ENCODE peak calls at places on chromosomes 16 and 17, in ten cellular contexts. One of them, this sample, is unnamed.

GRCh38 chr17:45436161-45436560 is 3.5 kb upstream of the ARHGAP27 start:
- DNase-seq in Peyer's patch: no peak
- DNase-seq in mesendoderm: peak
- DNase-seq in left ventricle myocardium inferior: no peak
- DNase-seq in CD8-positive, alpha-beta T cell: no peak
- DNase-seq in esophagus muscularis mucosa: no peak
- DNase-seq in IMR-90: no peak
- DNase-seq in thoracic aorta: no peak
- DNase-seq in adrenal gland: no peak
- DNase-seq in uterus: no peak
- DNase-seq in this sample: no peak

GRCh38 chr16:56688762-56689161 is 6.5 kb downstream of the MT1X start:
- DNase-seq in adrenal gland: no peak
- DNase-seq in uterus: no peak
- DNase-seq in mesendoderm: no peak
- DNase-seq in Peyer's patch: no peak
- DNase-seq in thoracic aorta: no peak
- DNase-seq in CD8-positive, alpha-beta T cell: no peak
- DNase-seq in left ventricle myocardium inferior: no peak
- DNase-seq in esophagus muscularis mucosa: no peak
- DNase-seq in IMR-90: no peak
- DNase-seq in this sample: no peak

GRCh38 chr17:82528484-82529265 is 9.1 kb downstream of the FOXK2 start:
- DNase-seq in uterus: peak
- DNase-seq in adrenal gland: peak
- DNase-seq in mesendoderm: no peak
- DNase-seq in thoracic aorta: peak
- DNase-seq in Peyer's patch: peak
- DNase-seq in CD8-positive, alpha-beta T cell: no peak
- DNase-seq in IMR-90: peak
- DNase-seq in esophagus muscularis mucosa: no peak
- DNase-seq in left ventricle myocardium inferior: peak
- DNase-seq in this sample: no peak

GRCh38 chr17:41418116-41418860 is 6.1 kb downstream of the KRT37 start:
- DNase-seq in adrenal gland: no peak
- DNase-seq in Peyer's patch: no peak
- DNase-seq in esophagus muscularis mucosa: no peak
- DNase-seq in mesendoderm: no peak
- DNase-seq in IMR-90: no peak
- DNase-seq in uterus: no peak
- DNase-seq in thoracic aorta: no peak
- DNase-seq in left ventricle myocardium inferior: no peak
- DNase-seq in CD8-positive, alpha-beta T cell: no peak
- DNase-seq in this sample: no peak

GRCh38 chr17:27533874-27534815 is 77.9 kb downstream of the KSR1 start:
- DNase-seq in mesendoderm: peak
- DNase-seq in left ventricle myocardium inferior: no peak
- DNase-seq in thoracic aorta: no peak
- DNase-seq in Peyer's patch: no peak
- DNase-seq in IMR-90: peak
- DNase-seq in adrenal gland: no peak
- DNase-seq in uterus: no peak
- DNase-seq in esophagus muscularis mucosa: no peak
- DNase-seq in CD8-positive, alpha-beta T cell: no peak
- DNase-seq in this sample: no peak

GRCh38 chr17:4596636-4597380 is 12.5 kb downstream of the SMTNL2 start:
- DNase-seq in Peyer's patch: no peak
- DNase-seq in esophagus muscularis mucosa: no peak
- DNase-seq in left ventricle myocardium inferior: no peak
- DNase-seq in thoracic aorta: no peak
- DNase-seq in uterus: no peak
- DNase-seq in IMR-90: no peak
- DNase-seq in CD8-positive, alpha-beta T cell: no peak
- DNase-seq in mesendoderm: no peak
- DNase-seq in adrenal gland: no peak
- DNase-seq in this sample: no peak

GRCh38 chr17:48231995-48232729 is 124.6 kb downstream of the SNX11 start:
- DNase-seq in Peyer's patch: no peak
- DNase-seq in thoracic aorta: no peak
- DNase-seq in CD8-positive, alpha-beta T cell: no peak
- DNase-seq in mesendoderm: no peak
- DNase-seq in uterus: no peak
- DNase-seq in esophagus muscularis mucosa: no peak
- DNase-seq in IMR-90: no peak
- DNase-seq in left ventricle myocardium inferior: no peak
- DNase-seq in adrenal gland: no peak
- DNase-seq in this sample: no peak

GRCh38 chr16:84843149-84844048 is 23.6 kb downstream of the CRISPLD2 start:
- DNase-seq in left ventricle myocardium inferior: no peak
- DNase-seq in IMR-90: no peak
- DNase-seq in mesendoderm: no peak
- DNase-seq in adrenal gland: no peak
- DNase-seq in CD8-positive, alpha-beta T cell: no peak
- DNase-seq in Peyer's patch: no peak
- DNase-seq in thoracic aorta: no peak
- DNase-seq in esophagus muscularis mucosa: no peak
- DNase-seq in uterus: no peak
- DNase-seq in this sample: no peak

GRCh38 chr16:21611178-21611545 is 11.8 kb downstream of the METTL9 start:
- DNase-seq in adrenal gland: no peak
- DNase-seq in mesendoderm: no peak
- DNase-seq in thoracic aorta: no peak
- DNase-seq in CD8-positive, alpha-beta T cell: no peak
- DNase-seq in Peyer's patch: no peak
- DNase-seq in esophagus muscularis mucosa: no peak
- DNase-seq in left ventricle myocardium inferior: no peak
- DNase-seq in IMR-90: peak
- DNase-seq in uterus: no peak
- DNase-seq in this sample: no peak

GRCh38 chr16:25012525-25012991 is 2.6 kb downstream of the ARHGAP17 start:
- DNase-seq in mesendoderm: no peak
- DNase-seq in thoracic aorta: no peak
- DNase-seq in CD8-positive, alpha-beta T cell: no peak
- DNase-seq in left ventricle myocardium inferior: no peak
- DNase-seq in Peyer's patch: peak
- DNase-seq in esophagus muscularis mucosa: no peak
- DNase-seq in uterus: no peak
- DNase-seq in IMR-90: peak
- DNase-seq in adrenal gland: no peak
- DNase-seq in this sample: no peak

GRCh38 chr16:25010542-25010941 is 4.6 kb downstream of the ARHGAP17 start:
- DNase-seq in uterus: no peak
- DNase-seq in left ventricle myocardium inferior: no peak
- DNase-seq in thoracic aorta: no peak
- DNase-seq in CD8-positive, alpha-beta T cell: no peak
- DNase-seq in IMR-90: no peak
- DNase-seq in mesendoderm: no peak
- DNase-seq in Peyer's patch: no peak
- DNase-seq in adrenal gland: peak
- DNase-seq in esophagus muscularis mucosa: no peak
- DNase-seq in this sample: no peak

GRCh38 chr16:25013751-25014499 is 1.2 kb downstream of the ARHGAP17 start:
- DNase-seq in Peyer's patch: no peak
- DNase-seq in IMR-90: no peak
- DNase-seq in mesendoderm: no peak
- DNase-seq in adrenal gland: peak
- DNase-seq in uterus: no peak
- DNase-seq in CD8-positive, alpha-beta T cell: no peak
- DNase-seq in thoracic aorta: no peak
- DNase-seq in esophagus muscularis mucosa: no peak
- DNase-seq in left ventricle myocardium inferior: no peak
- DNase-seq in this sample: no peak

GRCh38 chr16:25013049-25013448 is 2.1 kb downstream of the ARHGAP17 start:
- DNase-seq in adrenal gland: no peak
- DNase-seq in thoracic aorta: no peak
- DNase-seq in left ventricle myocardium inferior: no peak
- DNase-seq in mesendoderm: no peak
- DNase-seq in uterus: no peak
- DNase-seq in CD8-positive, alpha-beta T cell: no peak
- DNase-seq in Peyer's patch: peak
- DNase-seq in esophagus muscularis mucosa: no peak
- DNase-seq in IMR-90: no peak
- DNase-seq in this sample: no peak

GRCh38 chr16:25011891-25012499 is 3.2 kb downstream of the ARHGAP17 start:
- DNase-seq in mesendoderm: no peak
- DNase-seq in esophagus muscularis mucosa: no peak
- DNase-seq in uterus: no peak
- DNase-seq in left ventricle myocardium inferior: no peak
- DNase-seq in thoracic aorta: no peak
- DNase-seq in IMR-90: peak
- DNase-seq in adrenal gland: peak
- DNase-seq in CD8-positive, alpha-beta T cell: no peak
- DNase-seq in Peyer's patch: peak
- DNase-seq in this sample: no peak
- H3K4me3 ChIP-seq in mesendoderm: no peak
- H3K4me3 ChIP-seq in esophagus muscularis mucosa: no peak
- H3K4me3 ChIP-seq in uterus: no peak
- H3K4me3 ChIP-seq in left ventricle myocardium inferior: peak
- H3K4me3 ChIP-seq in thoracic aorta: peak
- H3K4me3 ChIP-seq in IMR-90: no peak
- H3K4me3 ChIP-seq in adrenal gland: no peak
- H3K4me3 ChIP-seq in CD8-positive, alpha-beta T cell: no peak
- H3K4me3 ChIP-seq in Peyer's patch: peak
- H3K4me3 ChIP-seq in this sample: no peak

GRCh38 chr17:61581611-61582349 is 9.2 kb downstream of the NACA2 start:
- DNase-seq in IMR-90: peak
- DNase-seq in CD8-positive, alpha-beta T cell: no peak
- DNase-seq in adrenal gland: no peak
- DNase-seq in mesendoderm: no peak
- DNase-seq in left ventricle myocardium inferior: no peak
- DNase-seq in thoracic aorta: no peak
- DNase-seq in Peyer's patch: no peak
- DNase-seq in uterus: no peak
- DNase-seq in esophagus muscularis mucosa: no peak
- DNase-seq in this sample: no peak
- H3K27ac ChIP-seq in IMR-90: no peak
- H3K27ac ChIP-seq in CD8-positive, alpha-beta T cell: no peak
- H3K27ac ChIP-seq in adrenal gland: no peak
- H3K27ac ChIP-seq in mesendoderm: no peak
- H3K27ac ChIP-seq in left ventricle myocardium inferior: no peak
- H3K27ac ChIP-seq in thoracic aorta: no peak
- H3K27ac ChIP-seq in Peyer's patch: no peak
- H3K27ac ChIP-seq in uterus: no peak
- H3K27ac ChIP-seq in esophagus muscularis mucosa: no peak
- H3K27ac ChIP-seq in this sample: no peak

GRCh38 chr16:75494184-75494583 is 1.1 kb downstream of the CHST6 start:
- DNase-seq in Peyer's patch: no peak
- DNase-seq in esophagus muscularis mucosa: no peak
- DNase-seq in CD8-positive, alpha-beta T cell: no peak
- DNase-seq in IMR-90: no peak
- DNase-seq in left ventricle myocardium inferior: no peak
- DNase-seq in thoracic aorta: no peak
- DNase-seq in mesendoderm: no peak
- DNase-seq in adrenal gland: no peak
- DNase-seq in uterus: no peak
- DNase-seq in this sample: no peak
- H3K4me3 ChIP-seq in Peyer's patch: peak
- H3K4me3 ChIP-seq in esophagus muscularis mucosa: peak
- H3K4me3 ChIP-seq in CD8-positive, alpha-beta T cell: no peak
- H3K4me3 ChIP-seq in IMR-90: no peak
- H3K4me3 ChIP-seq in left ventricle myocardium inferior: peak
- H3K4me3 ChIP-seq in thoracic aorta: peak
- H3K4me3 ChIP-seq in mesendoderm: peak
- H3K4me3 ChIP-seq in adrenal gland: no peak
- H3K4me3 ChIP-seq in uterus: no peak
- H3K4me3 ChIP-seq in this sample: peak

GRCh38 chr16:66129196-66129595 is 237.3 kb upstream of the CDH5 start:
- DNase-seq in Peyer's patch: no peak
- DNase-seq in esophagus muscularis mucosa: no peak
- DNase-seq in left ventricle myocardium inferior: no peak
- DNase-seq in CD8-positive, alpha-beta T cell: no peak
- DNase-seq in thoracic aorta: no peak
- DNase-seq in uterus: no peak
- DNase-seq in IMR-90: no peak
- DNase-seq in adrenal gland: no peak
- DNase-seq in mesendoderm: no peak
- DNase-seq in this sample: no peak
- H3K27ac ChIP-seq in Peyer's patch: no peak
- H3K27ac ChIP-seq in esophagus muscularis mucosa: no peak
- H3K27ac ChIP-seq in left ventricle myocardium inferior: no peak
- H3K27ac ChIP-seq in CD8-positive, alpha-beta T cell: no peak
- H3K27ac ChIP-seq in thoracic aorta: no peak
- H3K27ac ChIP-seq in uterus: no peak
- H3K27ac ChIP-seq in IMR-90: peak
- H3K27ac ChIP-seq in adrenal gland: no peak
- H3K27ac ChIP-seq in mesendoderm: no peak
- H3K27ac ChIP-seq in this sample: no peak